ENCODE peak calls at places on chromosomes 4 and X, in five cellular contexts. One of them, this sample, is unnamed.

GRCh38 chr4:67699603-67700002 is 1.4 kb downstream of the UBA6 start:
- DNase-seq in SK-N-SH: no peak
- DNase-seq in GM12878: no peak
- DNase-seq in K562: no peak
- DNase-seq in GM12891: no peak
- DNase-seq in this sample: no peak

GRCh38 chr4:159764343-159764952 is 661.6 kb downstream of the RAPGEF2 start:
- DNase-seq in SK-N-SH: peak; percentile 59
- DNase-seq in GM12891: peak; percentile 8
- DNase-seq in K562: peak; percentile 3
- DNase-seq in GM12878: no peak
- DNase-seq in this sample: no peak

GRCh38 chr4:124970011-124970410 is 257.5 kb upstream of the ANKRD50 start:
- DNase-seq in GM12891: no peak
- DNase-seq in GM12878: no peak
- DNase-seq in SK-N-SH: no peak
- DNase-seq in K562: no peak
- DNase-seq in this sample: no peak

GRCh38 chrX:40434947-40435346 is 145.8 kb upstream of the ATP6AP2 start:
- DNase-seq in SK-N-SH: peak; percentile 51
- DNase-seq in GM12878: no peak
- DNase-seq in GM12891: no peak
- DNase-seq in K562: peak; percentile 64
- DNase-seq in this sample: no peak

GRCh38 chr4:6374575-6374974 is 97.8 kb downstream of the PPP2R2C start:
- DNase-seq in SK-N-SH: no peak
- DNase-seq in GM12891: no peak
- DNase-seq in GM12878: no peak
- DNase-seq in K562: no peak
- DNase-seq in this sample: no peak

GRCh38 chrX:109902665-109903064 is 100.2 kb upstream of the TMEM164 start:
- DNase-seq in GM12878: no peak
- DNase-seq in K562: no peak
- DNase-seq in SK-N-SH: no peak
- DNase-seq in GM12891: no peak
- DNase-seq in this sample: no peak

GRCh38 chr4:105296672-105297071 is 150.0 kb downstream of the TET2 start:
- DNase-seq in K562: no peak
- DNase-seq in GM12891: no peak
- DNase-seq in SK-N-SH: no peak
- DNase-seq in GM12878: no peak
- DNase-seq in this sample: no peak

GRCh38 chr4:109588176-109588575 is 28.1 kb downstream of the MCUB start:
- DNase-seq in GM12891: peak; percentile 26
- DNase-seq in SK-N-SH: no peak
- DNase-seq in GM12878: peak; percentile 58
- DNase-seq in K562: no peak
- DNase-seq in this sample: peak; percentile 27

GRCh38 chr4:180923476-180923875 is 1319.7 kb upstream of the TENM3 start:
- DNase-seq in SK-N-SH: no peak
- DNase-seq in GM12878: no peak
- DNase-seq in K562: no peak
- DNase-seq in GM12891: no peak
- DNase-seq in this sample: no peak

GRCh38 chrX:16222123-16222522 is 54.8 kb downstream of the MAGEB17 start:
- DNase-seq in K562: no peak
- DNase-seq in GM12878: no peak
- DNase-seq in GM12891: no peak
- DNase-seq in SK-N-SH: no peak
- DNase-seq in this sample: no peak

GRCh38 chr4:94171616-94172015 is 36.0 kb upstream of the SMARCAD1 start:
- DNase-seq in K562: peak; percentile 29
- DNase-seq in SK-N-SH: peak; percentile 17
- DNase-seq in GM12891: no peak
- DNase-seq in GM12878: no peak
- DNase-seq in this sample: no peak

GRCh38 chr4:87530868-87531267 is 1.7 kb upstream of the SPARCL1 start:
- DNase-seq in SK-N-SH: no peak
- DNase-seq in GM12878: no peak
- DNase-seq in K562: no peak
- DNase-seq in GM12891: no peak
- DNase-seq in this sample: no peak

GRCh38 chr4:1194028-1194900 is 21.9 kb upstream of the SPON2 start:
- DNase-seq in K562: no peak
- DNase-seq in SK-N-SH: peak; percentile 87
- DNase-seq in GM12878: no peak
- DNase-seq in GM12891: peak; percentile 25
- DNase-seq in this sample: peak; percentile 29

GRCh38 chr4:127623755-127624087 is 9.0 kb upstream of the INTU start:
- DNase-seq in GM12878: no peak
- DNase-seq in SK-N-SH: no peak
- DNase-seq in K562: no peak
- DNase-seq in GM12891: no peak
- DNase-seq in this sample: no peak

GRCh38 chr4:181897935-181898334 is 345.3 kb upstream of the TENM3 start:
- DNase-seq in K562: no peak
- DNase-seq in GM12878: no peak
- DNase-seq in GM12891: no peak
- DNase-seq in SK-N-SH: no peak
- DNase-seq in this sample: no peak

GRCh38 chrX:136195247-136195646 is 47.9 kb downstream of the FHL1 start:
- DNase-seq in K562: no peak
- DNase-seq in GM12878: no peak
- DNase-seq in SK-N-SH: no peak
- DNase-seq in GM12891: no peak
- DNase-seq in this sample: no peak

GRCh38 chrX:72492499-72492898 is 80.1 kb downstream of the HDAC8 start:
- DNase-seq in GM12891: no peak
- DNase-seq in SK-N-SH: no peak
- DNase-seq in GM12878: no peak
- DNase-seq in K562: no peak
- DNase-seq in this sample: no peak

DNA sequence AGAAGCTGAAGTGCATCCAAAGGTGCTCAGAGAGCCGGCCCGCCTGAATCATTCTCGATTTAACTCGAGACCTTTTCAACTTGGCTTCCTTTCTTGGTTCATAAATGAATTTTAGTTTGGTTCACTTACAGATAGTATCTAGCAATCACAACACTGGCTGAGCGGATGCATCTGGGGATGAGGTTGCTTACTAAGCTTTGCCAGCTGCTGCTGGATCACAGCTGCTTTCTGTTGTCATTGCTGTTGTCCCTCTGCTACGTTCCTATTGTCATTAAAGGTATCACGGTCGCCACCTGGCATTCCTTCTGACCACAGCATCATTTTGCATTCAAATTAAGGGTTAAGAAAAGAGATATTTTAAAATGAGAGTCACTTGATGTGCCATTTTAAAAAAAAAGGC is 115.5 kb downstream of the NFKB1 start:
- DNase-seq in K562: no peak
- DNase-seq in GM12891: no peak
- DNase-seq in SK-N-SH: peak; percentile 69
- DNase-seq in GM12878: no peak
- DNase-seq in this sample: no peak
- TF ChIP-seq POLR2AphosphoS5 in K562: no peak
- TF ChIP-seq POLR2AphosphoS5 in GM12891: no peak
- TF ChIP-seq POLR2AphosphoS5 in SK-N-SH: no peak
- TF ChIP-seq POLR2AphosphoS5 in GM12878: no peak
- TF ChIP-seq POLR2AphosphoS5 in this sample: no peak

GRCh38 chr4:72525938-72526337 is 43.1 kb downstream of the ADAMTS3 start:
- DNase-seq in GM12891: no peak
- DNase-seq in K562: no peak
- DNase-seq in GM12878: no peak
- DNase-seq in SK-N-SH: no peak
- DNase-seq in this sample: no peak
- TF ChIP-seq TAF1 in GM12891: no peak
- TF ChIP-seq TAF1 in K562: no peak
- TF ChIP-seq TAF1 in GM12878: no peak
- TF ChIP-seq TAF1 in SK-N-SH: no peak
- TF ChIP-seq TAF1 in this sample: no peak

GRCh38 chr4:38582445-38582844 is 81.6 kb upstream of the KLF3 start:
- DNase-seq in GM12878: no peak
- DNase-seq in K562: no peak
- DNase-seq in SK-N-SH: no peak
- DNase-seq in GM12891: no peak
- DNase-seq in this sample: no peak
- TF ChIP-seq POLR2AphosphoS5 in GM12878: no peak
- TF ChIP-seq POLR2AphosphoS5 in K562: no peak
- TF ChIP-seq POLR2AphosphoS5 in SK-N-SH: no peak
- TF ChIP-seq POLR2AphosphoS5 in GM12891: no peak
- TF ChIP-seq POLR2AphosphoS5 in this sample: no peak

GRCh38 chr4:8195841-8196460 is 3.1 kb upstream of the SH3TC1 start:
- DNase-seq in K562: no peak
- DNase-seq in GM12878: no peak
- DNase-seq in SK-N-SH: no peak
- DNase-seq in GM12891: no peak
- DNase-seq in this sample: no peak
- TF ChIP-seq TAF1 in K562: no peak
- TF ChIP-seq TAF1 in GM12878: no peak
- TF ChIP-seq TAF1 in SK-N-SH: no peak
- TF ChIP-seq TAF1 in GM12891: no peak
- TF ChIP-seq TAF1 in this sample: no peak

GRCh38 chr4:2666722-2667247 is 89.4 kb downstream of the TNIP2 start:
- DNase-seq in GM12891: no peak
- DNase-seq in SK-N-SH: no peak
- DNase-seq in K562: no peak
- DNase-seq in GM12878: no peak
- DNase-seq in this sample: no peak
- TF ChIP-seq POLR2AphosphoS5 in GM12891: no peak
- TF ChIP-seq POLR2AphosphoS5 in SK-N-SH: no peak
- TF ChIP-seq POLR2AphosphoS5 in K562: no peak
- TF ChIP-seq POLR2AphosphoS5 in GM12878: no peak
- TF ChIP-seq POLR2AphosphoS5 in this sample: no peak

DNA sequence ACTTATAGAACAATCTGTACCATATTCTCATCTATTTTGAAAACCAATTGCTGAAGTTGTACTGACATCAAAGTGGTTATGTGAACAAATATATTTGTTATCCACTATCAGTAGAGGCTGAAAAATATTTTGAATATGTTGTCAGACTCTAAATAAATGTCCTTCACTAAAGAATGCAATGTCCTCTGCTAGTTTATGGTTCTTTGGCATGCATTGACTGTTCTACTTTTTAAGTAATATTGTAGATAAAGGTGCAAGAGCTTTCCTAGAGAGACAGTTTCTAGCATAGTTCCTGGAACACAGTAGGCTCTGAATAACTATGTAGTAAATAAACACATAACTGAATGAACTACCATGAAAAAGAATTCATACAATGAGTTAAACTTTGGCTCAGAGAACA is 18.2 kb upstream of the COX7B2 start:
- DNase-seq in K562: no peak
- DNase-seq in GM12891: no peak
- DNase-seq in SK-N-SH: no peak
- DNase-seq in GM12878: no peak
- DNase-seq in this sample: no peak
- TF ChIP-seq TAF1 in K562: no peak
- TF ChIP-seq TAF1 in GM12891: no peak
- TF ChIP-seq TAF1 in SK-N-SH: no peak
- TF ChIP-seq TAF1 in GM12878: no peak
- TF ChIP-seq TAF1 in this sample: no peak

DNA sequence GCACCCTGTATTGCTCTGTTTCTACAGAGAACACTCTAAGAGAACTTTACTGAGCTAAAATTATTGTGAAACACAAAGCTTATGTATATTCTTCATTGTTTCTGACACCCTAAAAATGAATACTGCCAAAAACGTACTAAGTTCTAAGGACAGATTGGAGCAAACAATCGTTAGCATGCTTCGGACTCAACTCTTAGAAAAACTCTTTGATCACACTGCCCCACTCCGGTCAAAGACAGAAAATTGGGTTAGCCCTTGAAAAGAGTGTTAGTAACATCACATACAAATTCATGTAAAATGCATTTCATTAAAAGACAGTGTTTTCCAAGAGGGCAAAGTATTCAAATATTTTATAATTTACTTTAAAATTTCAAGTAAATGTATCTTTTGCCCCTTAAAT is 177.4 kb downstream of the DCHS2 start:
- DNase-seq in K562: no peak
- DNase-seq in GM12878: no peak
- DNase-seq in GM12891: no peak
- DNase-seq in SK-N-SH: no peak
- DNase-seq in this sample: no peak
- TF ChIP-seq POLR2AphosphoS5 in K562: no peak
- TF ChIP-seq POLR2AphosphoS5 in GM12878: no peak
- TF ChIP-seq POLR2AphosphoS5 in GM12891: no peak
- TF ChIP-seq POLR2AphosphoS5 in SK-N-SH: no peak
- TF ChIP-seq POLR2AphosphoS5 in this sample: no peak

GRCh38 chr4:121564840-121565375 is 131.9 kb downstream of the ANXA5 start:
- DNase-seq in GM12891: no peak
- DNase-seq in GM12878: no peak
- DNase-seq in K562: no peak
- DNase-seq in SK-N-SH: no peak
- DNase-seq in this sample: no peak
- TF ChIP-seq TAF1 in GM12891: no peak
- TF ChIP-seq TAF1 in GM12878: no peak
- TF ChIP-seq TAF1 in K562: no peak
- TF ChIP-seq TAF1 in SK-N-SH: no peak
- TF ChIP-seq TAF1 in this sample: no peak

GRCh38 chr4:98780926-98781325 is 122.5 kb upstream of the TSPAN5 start:
- DNase-seq in K562: no peak
- DNase-seq in SK-N-SH: no peak
- DNase-seq in GM12878: no peak
- DNase-seq in GM12891: no peak
- DNase-seq in this sample: no peak

GRCh38 chr4:98784947-98785693 is 126.7 kb upstream of the TSPAN5 start:
- DNase-seq in GM12878: no peak
- DNase-seq in GM12891: no peak
- DNase-seq in SK-N-SH: no peak
- DNase-seq in K562: no peak
- DNase-seq in this sample: no peak

GRCh38 chr4:98781641-98782348 is 123.4 kb upstream of the TSPAN5 start:
- DNase-seq in SK-N-SH: no peak
- DNase-seq in GM12878: no peak
- DNase-seq in GM12891: no peak
- DNase-seq in K562: no peak
- DNase-seq in this sample: no peak

DNA sequence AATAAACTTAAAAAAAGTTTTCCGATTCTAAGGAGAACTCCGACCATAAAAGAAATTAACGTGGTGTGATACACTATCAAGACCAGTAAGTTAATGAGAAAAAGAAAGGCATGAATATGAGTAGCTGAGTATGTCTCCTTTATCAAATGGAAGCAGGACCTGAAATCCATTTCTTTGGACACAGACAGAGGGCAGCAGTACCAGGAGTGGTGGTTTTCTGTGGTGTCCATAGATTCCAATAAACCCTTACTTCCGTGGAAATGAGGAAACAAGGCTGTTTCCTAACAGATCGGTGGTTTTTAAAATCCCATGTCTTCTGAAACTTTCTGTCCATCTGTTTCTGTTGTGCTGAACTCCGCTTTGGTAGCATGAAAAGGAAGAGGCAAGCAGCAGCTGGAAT is 128.5 kb upstream of the TSPAN5 start:
- DNase-seq in K562: no peak
- DNase-seq in GM12878: no peak
- DNase-seq in GM12891: no peak
- DNase-seq in SK-N-SH: no peak
- DNase-seq in this sample: no peak
- TF ChIP-seq POLR2AphosphoS5 in K562: no peak
- TF ChIP-seq POLR2AphosphoS5 in GM12878: no peak
- TF ChIP-seq POLR2AphosphoS5 in GM12891: no peak
- TF ChIP-seq POLR2AphosphoS5 in SK-N-SH: no peak
- TF ChIP-seq POLR2AphosphoS5 in this sample: no peak